ENCODE peak calls at places on chromosomes 2 and 18, in four cellular contexts. F is right lobe of liver, P is transverse colon, M is tibial artery. V is an unnamed sample. For H3K36me3 and H3K27me3, the result is how much of the 10 kb centered on the place peaks cover.

GRCh38 chr2:69572640-69573039 is 70.9 kb downstream of the AAK1 start:
- DNase-seq in P (no peak), F (no peak), M (peak), V (peak)

GRCh38 chr2:46942143-46942526 is 26.5 kb upstream of the MCFD2 start:
- DNase-seq in P (peak), F (no peak), M (peak), V (peak)

GRCh38 chr2:2934030-2934429 is 443.6 kb downstream of the EIPR1 start:
- DNase-seq in F (no peak), M (no peak), P (no peak), V (no peak)

GRCh38 chr2:30708491-30709290 is 98.6 kb downstream of the CAPN13 start:
- DNase-seq in F (peak), P (no peak), M (no peak), V (no peak)

GRCh38 chr18:24078391-24078790 is 60.5 kb upstream of the CABYR start:
- DNase-seq in F (no peak), P (no peak), M (no peak), V (no peak)

GRCh38 chr2:235553291-235553690 is 59.4 kb downstream of the AGAP1 start:
- DNase-seq in P (no peak), F (no peak), M (no peak), V (no peak)

GRCh38 chr2:151878655-151879563 is 50.7 kb upstream of the ARL5A start:
- DNase-seq in M (no peak), P (no peak), F (no peak), V (no peak)

GRCh38 chr2:10526281-10526680 is 78.2 kb upstream of the ODC1 start:
- DNase-seq in F (peak), P (no peak), M (no peak), V (no peak)

GRCh38 chr18:70074091-70074490 is 126.4 kb upstream of the CD226 start:
- DNase-seq in P (no peak), M (no peak), F (no peak), V (no peak)

GRCh38 chr2:135701442-135701841 is 40.2 kb upstream of the UBXN4 start:
- DNase-seq in P (no peak), M (no peak), F (no peak), V (no peak)

GRCh38 chr2:109243526-109244425 is 114.8 kb downstream of the SH3RF3 start:
- DNase-seq in P (no peak), F (no peak), M (no peak), V (no peak)

GRCh38 chr2:186459009-186459408 is 27.1 kb upstream of the ZC3H15 start:
- DNase-seq in P (no peak), F (no peak), M (no peak), V (no peak)

GRCh38 chr2:136874258-136874657 is 108.9 kb downstream of the THSD7B start:
- DNase-seq in F (no peak), M (no peak), P (no peak), V (peak)

GRCh38 chr2:152421521-152422367 is 86.8 kb downstream of the FMNL2 start:
- DNase-seq in M (peak), F (no peak), P (peak), V (peak)

GRCh38 chr2:232310690-232311089 is 67.9 kb upstream of the ALPP start:
- DNase-seq in F (no peak), M (no peak), P (no peak), V (no peak)

GRCh38 chr2:190947711-190948251 is 66.2 kb downstream of the STAT1 start:
- DNase-seq in F (no peak), P (no peak), M (no peak), V (no peak)

GRCh38 chr2:190607014-190607597 is 41.8 kb upstream of the NAB1 start:
- DNase-seq in M (no peak), F (no peak), P (no peak), V (no peak)

GRCh38 chr18:55592106-55592505 is 4.1 kb upstream of the TCF4 start:
- DNase-seq in P (no peak), M (no peak), F (no peak), V (no peak)

GRCh38 chr18:37218022-37218590 is 347.5 kb downstream of the CELF4 start:
- DNase-seq in F (no peak), M (no peak), P (no peak), V (no peak)

GRCh38 chr2:23287250-23287704 is 97.7 kb upstream of the KLHL29 start:
- DNase-seq in P (no peak), F (no peak), M (no peak), V (peak)

GRCh38 chr2:79916285-79916684 is 388.3 kb downstream of the LRRTM1 start:
- DNase-seq in M (no peak), P (no peak), F (no peak), V (no peak)

GRCh38 chr2:32745191-32745590 is 117.3 kb downstream of the TTC27 start:
- DNase-seq in P (no peak), M (no peak), F (no peak), V (no peak)

GRCh38 chr2:53353372-53354111 is 414.1 kb upstream of the CHAC2 start:
- DNase-seq in M (no peak), F (no peak), P (peak), V (no peak)

GRCh38 chr2:47201224-47201623 is 46.1 kb upstream of the STPG4 start:
- DNase-seq in P (no peak), F (no peak), M (no peak), V (no peak)

GRCh38 chr2:88818381-88818780 is 126.9 kb downstream of the RPIA start:
- DNase-seq in P (no peak), M (no peak), F (no peak), V (no peak)

GRCh38 chr2:152367547-152368250 is 32.7 kb downstream of the FMNL2 start:
- DNase-seq in F (no peak), M (no peak), P (no peak), V (no peak)

GRCh38 chr2:70448041-70448440 is 105.6 kb downstream of the TGFA start:
- DNase-seq in F (peak), M (no peak), P (no peak), V (no peak)

DNA sequence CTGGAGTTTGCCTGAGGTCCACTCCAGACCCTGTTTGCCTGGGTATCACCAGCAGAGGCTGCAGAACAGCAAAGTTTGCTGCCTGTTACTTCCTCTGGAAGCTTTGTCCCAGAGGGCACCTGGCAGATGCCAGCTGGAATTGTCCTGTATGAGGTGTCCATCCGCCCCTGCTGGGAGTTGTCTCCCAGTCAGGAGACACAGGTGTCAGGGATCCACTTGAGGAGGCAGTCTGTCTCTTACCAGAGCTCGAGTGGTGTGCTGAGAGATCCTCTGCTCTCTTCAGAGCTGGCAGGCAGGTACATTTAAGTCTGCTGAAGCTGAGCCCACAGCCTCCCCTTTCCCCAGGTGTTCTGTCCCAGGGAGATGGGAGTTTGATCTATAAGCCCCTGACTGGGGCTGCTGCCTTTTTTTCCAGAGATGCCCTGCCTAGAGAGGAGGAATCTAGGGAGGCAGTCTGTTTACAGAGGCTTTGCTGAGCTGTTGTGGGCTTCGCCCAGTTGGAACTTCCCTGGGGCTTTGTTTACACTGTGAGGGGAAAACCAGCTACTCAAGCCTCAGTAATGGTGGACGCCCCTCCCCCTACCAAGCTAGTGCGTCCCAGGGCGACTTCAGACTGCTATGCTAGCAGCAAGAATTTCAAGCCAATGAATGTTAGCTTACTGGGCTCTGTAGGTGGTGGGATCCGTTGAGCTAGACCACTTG is 34.7 kb downstream of the TFPI start:
- DNase-seq in P (no peak), F (no peak), M (no peak), V (no peak)
- H3K36me3 ChIP-seq in P (under half), F (under half), M (under half), V (under half)

GRCh38 chr2:120740765-120741513 is 5.3 kb downstream of the GLI2 start:
- DNase-seq in P (no peak), F (no peak), M (no peak), V (peak)
- H3K27me3 ChIP-seq in P (half or more), F (under half), M (under half), V (under half)

GRCh38 chr2:131154071-131154531 is 49.0 kb downstream of the PLEKHB2 start:
- DNase-seq in M (no peak), P (peak), F (no peak), V (peak)
- TF ChIP-seq CTCF in M (peak), P (peak), F (peak), V (peak)

GRCh38 chr2:148948865-148949264 is 73.8 kb downstream of the KIF5C start:
- DNase-seq in P (no peak), M (no peak), F (no peak), V (no peak)
- H3K36me3 ChIP-seq in P (under half), M (under half), F (under half), V (under half)

V was measured in testis.